ENCODE peak calls at places on chromosome 10, in eight cellular contexts. M, Q, A, D, H, E, X and O are unnamed samples.
A peak's percentile ranks its signal among the peaks of the same experiment; 100 is the strongest.

GRCh38 chr10:6987536-6987945 is 407.5 kb upstream of the PRKCQ start:
- DNase-seq in D (no peak), H (no peak), M (no peak), X (no peak), Q (no peak), A (no peak), E (no peak), O (no peak)

GRCh38 chr10:70458329-70459060 is 17.0 kb upstream of the NODAL start:
- DNase-seq in E (peak; percentile 72), Q (peak; percentile 96), X (peak; percentile 63), A (no peak), H (peak; percentile 89), M (peak; percentile 89), D (no peak), O (no peak)

GRCh38 chr10:69394020-69394419 is 22.7 kb downstream of the TACR2 start:
- DNase-seq in E (no peak), D (no peak), H (no peak), Q (peak; percentile 30), M (peak; percentile 31), X (no peak), A (no peak), O (no peak)

GRCh38 chr10:119025336-119025735 is 4.2 kb upstream of the NANOS1 start:
- DNase-seq in X (no peak), M (peak; percentile 85), H (peak; percentile 69), D (no peak), A (no peak), E (no peak), Q (peak; percentile 85), O (no peak)

GRCh38 chr10:48450233-48450810 is 143.8 kb downstream of the MAPK8 start:
- DNase-seq in M (no peak), E (no peak), D (no peak), Q (no peak), A (no peak), X (no peak), H (peak; percentile 5), O (no peak)

GRCh38 chr10:114110174-114110972 is 63.6 kb downstream of the CCDC186 start:
- DNase-seq in M (peak; percentile 43), D (no peak), E (peak; percentile 44), A (peak; percentile 33), X (peak; percentile 45), H (peak; percentile 37), Q (peak; percentile 32), O (no peak)

GRCh38 chr10:104267721-104268690 is 978 bp upstream of the GSTO2 start:
- DNase-seq in D (no peak), M (no peak), Q (no peak), X (no peak), H (no peak), E (no peak), A (peak; percentile 4), O (no peak)

GRCh38 chr10:87798082-87798481 is 19.9 kb downstream of the ATAD1 start:
- DNase-seq in Q (no peak), A (no peak), E (no peak), X (no peak), M (no peak), D (no peak), H (no peak), O (no peak)

GRCh38 chr10:74755273-74755672 is 71.1 kb upstream of the KAT6B start:
- DNase-seq in X (no peak), A (no peak), M (no peak), Q (no peak), E (no peak), H (no peak), D (no peak), O (no peak)

GRCh38 chr10:11794566-11794965 is 28.6 kb upstream of the PROSER2 start:
- DNase-seq in D (no peak), Q (no peak), M (no peak), E (no peak), H (peak; percentile 55), X (no peak), A (no peak), O (no peak)

GRCh38 chr10:73471226-73471625 is 24.6 kb downstream of the PPP3CB start:
- DNase-seq in A (no peak), M (no peak), Q (no peak), D (no peak), H (no peak), E (no peak), X (no peak), O (no peak)

GRCh38 chr10:106652279-106652678 is 512.2 kb downstream of the SORCS1 start:
- DNase-seq in E (no peak), H (no peak), A (no peak), X (no peak), D (no peak), Q (no peak), M (peak; percentile 57), O (no peak)

GRCh38 chr10:17227367-17228080 is 517 bp upstream of the VIM start:
- DNase-seq in D (peak; percentile 41), X (peak; percentile 46), M (no peak), H (no peak), A (peak; percentile 24), E (no peak), Q (peak; percentile 70), O (no peak)

GRCh38 chr10:27997865-27998177 is 1.1 kb downstream of the ODAD2 start:
- DNase-seq in M (no peak), H (no peak), Q (no peak), A (no peak), X (no peak), E (no peak), D (no peak), O (no peak)

GRCh38 chr10:101690461-101690860 is 4.5 kb downstream of the FBXW4 start:
- DNase-seq in M (no peak), Q (no peak), X (no peak), E (no peak), D (no peak), H (no peak), A (no peak), O (no peak)

GRCh38 chr10:84256510-84257342 is 11.9 kb downstream of the RGR start:
- DNase-seq in M (no peak), A (no peak), Q (peak; percentile 69), D (no peak), X (peak; percentile 95), E (peak; percentile 86), H (peak; percentile 44), O (peak; percentile 46)

GRCh38 chr10:86321568-86321967 is 45.0 kb downstream of the GRID1 start:
- DNase-seq in X (no peak), A (no peak), E (no peak), Q (no peak), H (no peak), D (no peak), M (no peak), O (no peak)

GRCh38 chr10:95655571-95656290 is 780 bp downstream of the ALDH18A1 start:
- DNase-seq in D (peak; percentile 12), X (peak; percentile 45), H (peak; percentile 39), Q (peak; percentile 50), E (peak; percentile 47), M (peak; percentile 6), A (peak; percentile 31), O (no peak)

GRCh38 chr10:106181491-106181890 is 983.0 kb downstream of the SORCS1 start:
- DNase-seq in M (no peak), A (no peak), Q (peak; percentile 26), H (no peak), E (no peak), X (no peak), D (no peak), O (no peak)

GRCh38 chr10:63164045-63164722 is 31.1 kb downstream of the NRBF2 start:
- DNase-seq in Q (peak; percentile 49), E (no peak), H (no peak), M (peak; percentile 62), X (no peak), A (no peak), D (no peak), O (no peak)
- TF ChIP-seq EZH2phosphoT487 in Q (no peak), E (no peak), H (no peak), M (no peak), X (no peak), A (no peak), D (no peak), O (no peak)

GRCh38 chr10:13698217-13698616 is 111.5 kb downstream of the PRPF18 start:
- DNase-seq in A (no peak), H (no peak), D (no peak), Q (no peak), X (no peak), M (no peak), E (no peak), O (no peak)
- TF ChIP-seq EZH2phosphoT487 in A (no peak), H (no peak), D (no peak), Q (no peak), X (no peak), M (no peak), E (no peak), O (no peak)

GRCh38 chr10:3689871-3690510 is 95.0 kb downstream of the KLF6 start:
- DNase-seq in D (no peak), H (no peak), X (no peak), A (no peak), M (peak; percentile 58), Q (no peak), E (no peak), O (no peak)

GRCh38 chr10:3693031-3693714 is 91.8 kb downstream of the KLF6 start:
- DNase-seq in X (peak; percentile 15), H (no peak), M (no peak), E (peak; percentile 34), A (no peak), Q (no peak), D (no peak), O (no peak)

GRCh38 chr10:3687510-3688081 is 97.4 kb downstream of the KLF6 start:
- DNase-seq in M (no peak), H (no peak), A (no peak), Q (peak; percentile 22), D (no peak), X (no peak), E (no peak), O (no peak)

GRCh38 chr10:3692331-3692860 is 92.6 kb downstream of the KLF6 start:
- DNase-seq in E (no peak), X (no peak), Q (no peak), D (no peak), A (no peak), H (peak; percentile 24), M (no peak), O (no peak)

DNA sequence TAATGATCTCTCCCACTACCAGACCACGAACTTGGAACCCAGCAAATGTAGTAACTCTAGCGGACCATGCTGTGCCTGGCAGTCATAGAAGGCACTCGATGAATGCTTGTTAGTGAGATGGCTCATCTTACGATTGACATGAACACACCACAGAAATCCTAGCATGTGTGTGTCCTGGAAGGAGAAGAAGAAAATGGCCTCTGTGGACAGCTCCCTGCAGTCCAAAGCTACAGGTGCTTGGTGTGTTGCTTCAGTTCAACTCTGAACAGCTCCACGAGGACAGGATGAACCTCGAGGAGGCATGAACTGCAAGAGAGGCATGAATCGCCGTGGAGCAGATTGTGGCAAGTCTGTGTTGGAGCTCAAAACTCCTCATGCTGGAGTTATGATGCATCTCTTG is 93.5 kb downstream of the KLF6 start:
- DNase-seq in A (no peak), D (no peak), M (no peak), X (no peak), Q (no peak), E (no peak), H (no peak), O (no peak)
- TF ChIP-seq EZH2phosphoT487 in A (no peak), D (no peak), M (no peak), X (no peak), Q (no peak), E (no peak), H (no peak), O (no peak)

DNA sequence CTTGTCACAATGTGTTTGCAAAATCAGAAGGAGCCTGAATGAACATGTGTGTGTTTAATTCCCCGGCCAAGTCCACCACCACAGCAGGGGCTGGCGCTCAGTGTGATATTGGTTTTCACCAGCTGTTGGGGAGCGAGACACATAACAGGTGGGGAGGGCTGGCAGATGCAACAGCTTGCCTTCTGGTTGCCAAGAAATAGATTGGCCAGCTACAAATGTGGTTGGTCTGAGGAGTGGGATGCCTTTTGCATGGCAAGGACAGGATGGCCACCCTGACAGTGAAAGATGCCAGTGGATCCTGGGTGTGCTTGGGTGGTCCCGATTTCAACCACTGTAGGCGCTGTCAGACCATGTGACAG is 292.5 kb upstream of the FZD8 start:
- DNase-seq in X (no peak), E (no peak), D (no peak), A (no peak), Q (no peak), H (no peak), M (no peak), O (no peak)
- TF ChIP-seq EZH2phosphoT487 in X (no peak), E (no peak), D (no peak), A (no peak), Q (no peak), H (no peak), M (no peak), O (no peak)